ENCODE peak calls at places on chromosome 20, in six cellular contexts. N is HepG2, B is A549, T is endothelial cell of umbilical vein, S is K562, E is GM12878. C is an unnamed sample.

GRCh38 chr20:1391640-1392442 is 1.0 kb downstream of the FKBP1A start:
- DNase-seq in E (no peak), N (no peak), B (no peak), T (peak), S (peak), C (peak)

GRCh38 chr20:61052796-61053442 is 199.1 kb upstream of the CDH4 start:
- DNase-seq in S (no peak), N (no peak), B (no peak), T (no peak), E (no peak), C (no peak)

GRCh38 chr20:20955837-20956236 is 150.3 kb downstream of the LINC00237 start:
- DNase-seq in N (no peak), S (no peak), B (no peak), E (no peak), T (no peak), C (no peak)

GRCh38 chr20:59976196-59976847 is 18.1 kb downstream of the CDH26 start:
- DNase-seq in B (no peak), S (no peak), T (no peak), E (no peak), N (no peak), C (no peak)

GRCh38 chr20:60121903-60122302 is 163.7 kb downstream of the CDH26 start:
- DNase-seq in B (no peak), T (no peak), S (no peak), N (no peak), E (no peak), C (no peak)

GRCh38 chr20:24962510-24962909 is 13.4 kb downstream of the CST7 start:
- DNase-seq in E (no peak), T (no peak), S (no peak), N (no peak), B (no peak), C (no peak)

GRCh38 chr20:13037727-13038126 is 29.0 kb downstream of the SPTLC3 start:
- DNase-seq in E (no peak), N (no peak), B (no peak), S (no peak), T (no peak), C (no peak)

GRCh38 chr20:17938889-17939619 is 29.5 kb downstream of the SNX5 start:
- DNase-seq in B (peak), N (peak), T (peak), S (peak), E (no peak), C (peak)

DNA sequence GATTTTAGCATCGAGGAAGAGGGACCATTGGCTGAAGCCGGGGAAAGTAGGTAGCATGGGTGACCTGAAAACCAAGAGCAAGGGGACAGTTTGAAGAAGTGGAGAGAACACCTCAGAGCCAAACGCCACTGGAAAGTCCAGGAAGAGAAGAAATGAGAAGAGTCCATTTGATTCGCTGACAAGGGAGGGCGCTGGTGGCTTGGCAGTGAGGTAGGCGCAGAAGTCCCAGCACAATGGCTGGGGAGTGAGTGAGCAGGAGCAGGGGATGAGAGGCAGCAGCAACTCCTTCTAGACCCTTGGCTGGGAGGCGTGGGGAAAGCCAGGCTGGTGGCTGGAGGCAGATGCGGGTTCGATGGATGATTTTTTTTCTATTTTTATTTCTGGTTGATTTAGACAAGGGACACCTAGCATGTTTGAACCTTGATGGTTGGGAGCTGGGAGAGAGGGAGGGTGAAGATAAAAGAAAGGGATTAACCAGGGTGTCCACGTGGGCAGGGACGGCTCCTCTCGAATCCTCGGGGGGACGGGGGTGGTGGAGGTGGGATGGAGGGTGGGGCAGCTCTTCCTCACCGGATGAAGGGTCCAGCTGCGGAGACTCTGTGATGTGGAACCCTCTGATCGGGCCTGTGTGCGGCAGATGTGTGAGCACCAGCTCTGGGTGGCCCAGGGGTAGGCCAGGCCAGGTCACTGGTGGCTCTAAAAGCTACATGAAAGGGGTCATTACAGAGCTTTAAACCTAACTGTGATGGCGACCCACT is 164.2 kb downstream of the NFATC2 start:
- DNase-seq in T (no peak), E (no peak), N (no peak), B (no peak), S (no peak), C (peak)
- TF ChIP-seq CTCF in T (no peak), E (peak), N (peak), B (no peak), S (peak), C (peak)

GRCh38 chr20:23050847-23051627 is 1.6 kb upstream of the THBD start:
- DNase-seq in B (no peak), E (no peak), S (peak), T (peak), N (no peak), C (peak)
- TF ChIP-seq MYC in B (no peak), E (no peak), S (peak), T (no peak), N (no peak), C (peak)

GRCh38 chr20:63864545-63864977 is 509 bp upstream of the TPD52L2 start:
- DNase-seq in T (no peak), N (no peak), B (no peak), S (no peak), E (no peak), C (no peak)
- TF ChIP-seq CTCF in T (no peak), N (no peak), B (no peak), S (no peak), E (no peak), C (no peak)

DNA sequence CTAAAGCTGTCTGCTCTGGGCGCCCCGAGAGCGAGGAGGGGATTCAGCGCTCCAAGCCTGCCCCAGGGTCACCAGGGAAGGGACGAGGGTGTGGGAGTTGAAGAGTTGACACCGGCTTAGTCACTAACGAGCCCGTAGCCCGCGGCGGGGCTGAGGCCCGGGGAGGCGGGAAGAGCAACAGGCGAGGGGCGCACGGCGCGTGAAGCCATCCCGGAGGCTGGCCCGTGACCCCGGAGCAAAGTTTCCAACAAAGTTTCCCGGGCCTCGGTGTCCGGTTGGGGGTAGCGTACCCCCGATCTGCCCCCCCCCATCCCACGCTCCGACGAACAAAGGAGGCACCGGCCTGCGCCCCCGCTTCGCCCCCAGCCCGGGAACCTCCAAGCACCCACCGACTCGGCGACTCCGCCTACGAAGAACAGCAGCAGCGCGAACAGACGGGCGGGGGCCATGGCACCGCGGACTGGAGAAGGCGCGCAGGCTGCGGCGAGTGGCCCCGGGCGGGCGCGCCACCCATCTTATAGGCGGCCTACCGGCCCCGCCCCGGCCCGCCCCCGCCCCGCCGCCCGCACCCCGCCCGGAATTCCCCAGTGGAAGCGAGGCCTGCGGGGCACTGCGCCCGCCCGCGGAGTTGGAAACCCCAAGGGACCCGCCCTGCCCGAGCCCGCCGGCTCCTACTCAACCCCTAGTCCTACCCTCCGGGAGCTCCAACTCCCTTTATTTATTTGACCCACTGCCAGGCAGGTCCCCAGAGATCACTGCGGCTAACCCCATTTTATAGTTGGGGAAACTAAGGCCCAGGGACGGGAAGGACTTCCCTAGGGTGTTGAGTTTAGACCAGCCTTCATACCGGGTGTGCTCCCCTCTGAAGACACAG is at the start of gene SDC4:
- DNase-seq in T (peak), S (peak), N (no peak), E (no peak), B (peak), C (peak)
- TF ChIP-seq MYC in T (no peak), S (no peak), N (peak), E (no peak), B (no peak), C (peak)

C was measured in NB4.